ENCODE peak calls at places on chromosome 4, in eight cellular contexts. D is A549; B is brain microvascular endothelial cell; X is right atrium auricular region; T is NB4; E is CD8-positive, alpha-beta T cell; N is heart left ventricle; S is left ventricle myocardium inferior. O is an unnamed sample.

GRCh38 chr4:37793562-37793961 is 32.9 kb upstream of the PGM2 start:
- DNase-seq in T (peak), D (peak), N (peak), B (peak), E (no peak), S (no peak), X (no peak), O (no peak)

GRCh38 chr4:22498866-22499265 is 17.0 kb downstream of the ADGRA3 start:
- DNase-seq in D (no peak), E (no peak), B (no peak), X (no peak), T (no peak), N (no peak), S (no peak), O (no peak)

GRCh38 chr4:34279011-34279410 is 1965.3 kb downstream of the ARAP2 start:
- DNase-seq in N (no peak), B (no peak), T (no peak), D (no peak), X (no peak), S (no peak), E (no peak), O (no peak)

GRCh38 chr4:140739971-140740370 is 16.2 kb downstream of the TBC1D9 start:
- DNase-seq in T (no peak), S (no peak), B (no peak), D (no peak), E (no peak), N (no peak), X (no peak), O (no peak)

GRCh38 chr4:119532319-119532718 is 96.3 kb downstream of the PDE5A start:
- DNase-seq in T (no peak), E (no peak), S (no peak), B (no peak), X (no peak), D (no peak), N (no peak), O (no peak)

GRCh38 chr4:158159718-158160094 is 13.1 kb downstream of the GASK1B start:
- DNase-seq in B (no peak), T (no peak), S (no peak), E (no peak), X (no peak), N (no peak), D (no peak), O (no peak)

GRCh38 chr4:113101669-113102068 is 52.2 kb downstream of the ANK2 start:
- DNase-seq in S (no peak), X (no peak), N (no peak), D (no peak), T (no peak), E (no peak), B (peak), O (no peak)

GRCh38 chr4:6674500-6675149 is 19.1 kb upstream of the S100P start:
- DNase-seq in D (peak), S (no peak), X (no peak), B (peak), E (peak), T (peak), N (no peak), O (no peak)

GRCh38 chr4:25095756-25096552 is 64.3 kb downstream of the SEPSECS start:
- DNase-seq in N (no peak), B (no peak), X (no peak), S (no peak), E (no peak), T (no peak), D (no peak), O (no peak)

GRCh38 chr4:168362025-168362401 is 43.5 kb upstream of the DDX60 start:
- DNase-seq in B (no peak), S (no peak), D (no peak), N (no peak), T (no peak), X (no peak), E (no peak), O (no peak)

GRCh38 chr4:127188847-127189246 is 443.9 kb upstream of the INTU start:
- DNase-seq in D (peak), B (no peak), X (no peak), N (no peak), T (peak), E (no peak), S (no peak), O (no peak)

GRCh38 chr4:6929735-6930464 is 20.3 kb downstream of the TBC1D14 start:
- DNase-seq in S (no peak), T (peak), D (no peak), N (no peak), B (no peak), E (no peak), X (no peak), O (no peak)

GRCh38 chr4:663046-663437 is 11.0 kb downstream of the ATP5ME start:
- DNase-seq in N (no peak), B (no peak), T (no peak), E (no peak), X (no peak), D (no peak), S (no peak), O (no peak)

GRCh38 chr4:1872918-1873269 is 1.7 kb downstream of the NSD2 start:
- DNase-seq in B (peak), X (no peak), E (no peak), S (no peak), D (no peak), T (peak), N (no peak), O (no peak)

GRCh38 chr4:11739992-11740391 is 311.3 kb upstream of the HS3ST1 start:
- DNase-seq in E (no peak), X (no peak), B (no peak), D (no peak), S (no peak), N (no peak), T (no peak), O (no peak)

GRCh38 chr4:172480471-172480870 is 667.3 kb downstream of the GALNTL6 start:
- DNase-seq in S (no peak), N (no peak), B (no peak), E (no peak), D (no peak), X (no peak), T (no peak), O (no peak)

GRCh38 chr4:89160806-89161205 is 49.5 kb downstream of the TIGD2 start:
- DNase-seq in T (no peak), D (no peak), E (no peak), B (no peak), X (no peak), N (no peak), S (no peak), O (no peak)

GRCh38 chr4:154781126-154781982 is at the start of gene RBM46:
- DNase-seq in T (no peak), S (no peak), B (no peak), X (no peak), D (no peak), N (no peak), E (no peak), O (no peak)

GRCh38 chr4:54225671-54226398 is 3.3 kb upstream of the PDGFRA start:
- DNase-seq in D (no peak), E (no peak), X (no peak), N (no peak), S (no peak), B (no peak), T (no peak), O (no peak)

GRCh38 chr4:181350578-181351420 is 892.4 kb upstream of the TENM3 start:
- DNase-seq in T (no peak), B (no peak), N (no peak), X (no peak), E (no peak), S (no peak), D (no peak), O (no peak)

GRCh38 chr4:6591305-6591704 is 16.3 kb downstream of the MAN2B2 start:
- DNase-seq in N (no peak), D (no peak), E (no peak), B (no peak), X (no peak), T (no peak), S (no peak), O (no peak)

GRCh38 chr4:88609387-88609786 is 17.1 kb downstream of the HERC3 start:
- DNase-seq in T (no peak), B (no peak), E (no peak), D (no peak), S (no peak), X (no peak), N (no peak), O (no peak)

GRCh38 chr4:27360651-27361347 is 500.2 kb downstream of the STIM2 start:
- DNase-seq in D (no peak), X (no peak), T (no peak), E (no peak), S (no peak), N (peak), B (no peak), O (peak)

GRCh38 chr4:90190510-90190909 is 63.3 kb downstream of the CCSER1 start:
- DNase-seq in E (no peak), T (no peak), D (no peak), S (no peak), B (no peak), N (no peak), X (no peak), O (no peak)

GRCh38 chr4:153115322-153116100 is 88.7 kb upstream of the TRIM2 start:
- DNase-seq in E (peak), D (peak), S (no peak), N (peak), T (peak), B (peak), X (peak), O (peak)

GRCh38 chr4:40121515-40121914 is 64.9 kb downstream of the N4BP2 start:
- DNase-seq in X (no peak), B (peak), T (peak), D (peak), E (no peak), S (no peak), N (no peak), O (peak)

GRCh38 chr4:95546866-95547707 is 1.7 kb downstream of the UNC5C start:
- DNase-seq in D (no peak), B (no peak), X (no peak), N (no peak), T (no peak), E (no peak), S (no peak), O (no peak)

GRCh38 chr4:8112672-8113071 is 45.9 kb downstream of the ABLIM2 start:
- DNase-seq in N (no peak), X (no peak), S (no peak), T (no peak), E (no peak), D (no peak), B (no peak), O (no peak)

GRCh38 chr4:85681194-85681803 is 206.3 kb downstream of the ARHGAP24 start:
- DNase-seq in D (no peak), B (peak), T (peak), S (no peak), X (no peak), E (no peak), N (peak), O (peak)

GRCh38 chr4:117771647-117772337 is 262.5 kb upstream of the NDST3 start:
- DNase-seq in N (no peak), B (no peak), T (peak), S (no peak), X (no peak), D (no peak), E (no peak), O (no peak)

DNA sequence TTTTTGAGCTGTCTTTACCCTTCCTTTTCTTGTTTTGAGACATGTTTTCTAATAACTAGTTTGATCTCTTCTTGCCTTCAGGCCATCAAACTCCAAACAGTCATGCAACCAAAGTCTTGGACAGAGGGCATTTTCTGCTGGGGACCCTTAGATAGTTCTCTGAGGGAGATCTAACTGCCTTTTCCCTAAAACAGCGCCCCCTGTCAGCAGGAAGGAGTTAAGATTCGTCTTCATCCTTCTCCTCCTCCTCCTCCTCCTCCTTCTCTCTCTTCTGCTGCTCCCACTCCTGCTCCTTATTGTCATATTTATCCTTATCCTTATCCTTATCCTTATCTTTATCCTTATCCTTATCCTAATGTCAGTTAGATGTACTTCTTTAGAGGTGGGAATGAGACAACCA is 417.2 kb downstream of the TRAM1L1 start:
- DNase-seq in B (no peak), E (no peak), T (peak), X (no peak), S (no peak), N (no peak), D (no peak), O (no peak)
- TF ChIP-seq CTCF in B (peak), E (no peak), T (peak), X (no peak), S (no peak), N (no peak), D (no peak), O (no peak)

DNA sequence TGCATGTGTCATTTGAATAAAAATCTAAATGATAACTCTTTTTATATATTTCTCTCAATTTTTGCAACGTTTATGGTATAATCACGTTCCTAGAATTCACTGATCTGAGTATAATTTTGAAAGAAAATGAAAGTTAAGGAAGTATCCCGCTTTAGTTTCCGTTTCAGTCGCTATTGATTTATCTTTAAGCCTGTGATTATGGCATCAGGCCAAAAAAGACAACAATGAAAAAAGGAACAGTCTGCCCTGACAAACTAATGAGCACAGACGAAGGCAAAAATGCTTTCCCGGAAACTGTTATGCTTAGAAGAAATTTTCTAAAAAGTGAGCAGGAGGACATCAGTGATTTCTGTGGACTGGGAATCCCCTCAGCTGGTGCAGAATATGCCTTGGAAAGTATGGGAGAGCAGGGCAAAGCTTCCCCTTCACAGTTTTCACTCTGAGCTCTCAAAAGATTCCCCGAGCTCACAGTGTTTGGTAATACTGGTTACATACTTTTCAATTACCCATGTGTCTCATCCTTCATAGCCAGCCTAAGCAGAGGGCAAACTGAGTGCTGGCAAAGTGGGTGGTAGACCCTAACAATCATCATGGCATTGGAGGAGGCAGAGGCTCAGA is 5.1 kb upstream of the CXCL10 start:
- DNase-seq in S (no peak), B (no peak), T (no peak), E (no peak), D (no peak), N (no peak), X (no peak), O (no peak)
- H3K4me3 ChIP-seq in S (peak), B (peak), T (no peak), E (peak), D (no peak), N (peak), X (peak), O (no peak)

DNA sequence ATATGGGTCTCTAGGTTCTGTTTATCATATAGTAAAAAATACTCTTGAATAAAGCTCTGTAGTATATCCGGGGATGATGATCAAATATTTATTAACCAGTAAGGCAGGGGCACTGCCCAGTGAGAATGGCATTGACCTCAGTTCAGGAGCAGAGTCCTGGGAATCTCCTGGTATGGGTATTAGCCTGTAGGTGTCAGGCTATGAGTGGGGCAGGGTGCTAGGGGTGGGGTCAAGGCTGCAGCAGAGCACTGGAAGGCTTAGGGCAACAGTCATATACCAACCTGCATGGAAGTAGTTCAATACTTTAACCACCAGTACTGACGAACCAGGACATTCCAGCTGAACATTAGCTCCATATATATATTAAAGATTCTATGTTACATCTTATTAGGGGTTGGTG is 220.4 kb upstream of the ANXA3 start:
- DNase-seq in E (no peak), N (no peak), S (no peak), D (no peak), X (no peak), T (no peak), B (no peak), O (no peak)
- TF ChIP-seq CTCF in E (no peak), N (no peak), S (no peak), D (no peak), X (no peak), T (no peak), B (no peak), O (no peak)

GRCh38 chr4:16082424-16083216 is 1.2 kb downstream of the PROM1 start:
- DNase-seq in N (peak), E (no peak), T (no peak), B (no peak), X (no peak), S (no peak), D (no peak), O (no peak)
- H3K4me3 ChIP-seq in N (peak), E (peak), T (no peak), B (peak), X (peak), S (peak), D (peak), O (no peak)

GRCh38 chr4:98092833-98093439 is 50.3 kb downstream of the STPG2 start:
- DNase-seq in D (peak), X (no peak), S (no peak), N (no peak), T (peak), B (peak), E (no peak), O (no peak)
- TF ChIP-seq CTCF in D (peak), X (no peak), S (peak), N (peak), T (no peak), B (peak), E (no peak), O (peak)

GRCh38 chr4:108527729-108528128 is 92.6 kb upstream of the RPL34 start:
- DNase-seq in S (no peak), X (no peak), B (no peak), D (no peak), N (no peak), E (peak), T (no peak), O (no peak)
- H3K4me3 ChIP-seq in S (no peak), X (no peak), B (no peak), D (no peak), N (no peak), E (peak), T (no peak), O (no peak)